ENCODE peak calls at places on chromosomes 16 and 17, in ten cellular contexts. One of them, this sample, is unnamed. For H3K4me1, the result is how much of the 10 kb centered on the place peaks cover.

GRCh38 chr16:79171504-79172240 is 428.9 kb downstream of the MAF start:
- DNase-seq in transverse colon: no peak
- DNase-seq in body of pancreas: no peak
- DNase-seq in PC-3: no peak
- DNase-seq in left ventricle myocardium inferior: no peak
- DNase-seq in heart right ventricle: no peak
- DNase-seq in mammary epithelial cell: no peak
- DNase-seq in Panc1: no peak
- DNase-seq in H9: no peak
- DNase-seq in upper lobe of left lung: no peak
- DNase-seq in this sample: no peak

GRCh38 chr17:74758846-74759163 is 10.4 kb downstream of the NHERF1 start:
- DNase-seq in transverse colon: peak
- DNase-seq in body of pancreas: no peak
- DNase-seq in PC-3: peak
- DNase-seq in left ventricle myocardium inferior: no peak
- DNase-seq in heart right ventricle: no peak
- DNase-seq in mammary epithelial cell: peak
- DNase-seq in Panc1: no peak
- DNase-seq in H9: no peak
- DNase-seq in upper lobe of left lung: no peak
- DNase-seq in this sample: no peak

GRCh38 chr17:69246726-69247375 is 18.2 kb upstream of the ABCA10 start:
- DNase-seq in transverse colon: no peak
- DNase-seq in body of pancreas: no peak
- DNase-seq in PC-3: peak
- DNase-seq in left ventricle myocardium inferior: no peak
- DNase-seq in heart right ventricle: no peak
- DNase-seq in mammary epithelial cell: peak
- DNase-seq in Panc1: peak
- DNase-seq in H9: no peak
- DNase-seq in upper lobe of left lung: no peak
- DNase-seq in this sample: no peak

GRCh38 chr17:42221886-42222745 is 27.8 kb upstream of the GHDC start:
- DNase-seq in transverse colon: peak
- DNase-seq in body of pancreas: peak
- DNase-seq in PC-3: no peak
- DNase-seq in left ventricle myocardium inferior: peak
- DNase-seq in heart right ventricle: no peak
- DNase-seq in mammary epithelial cell: peak
- DNase-seq in Panc1: peak
- DNase-seq in H9: peak
- DNase-seq in upper lobe of left lung: no peak
- DNase-seq in this sample: no peak

GRCh38 chr16:88914750-88915368 is 48.4 kb upstream of the PABPN1L start:
- DNase-seq in transverse colon: no peak
- DNase-seq in body of pancreas: no peak
- DNase-seq in PC-3: no peak
- DNase-seq in left ventricle myocardium inferior: peak
- DNase-seq in heart right ventricle: peak
- DNase-seq in mammary epithelial cell: no peak
- DNase-seq in Panc1: no peak
- DNase-seq in H9: no peak
- DNase-seq in upper lobe of left lung: peak
- DNase-seq in this sample: peak

GRCh38 chr16:84117482-84117843 is 721 bp upstream of the MBTPS1 start:
- DNase-seq in transverse colon: no peak
- DNase-seq in body of pancreas: no peak
- DNase-seq in PC-3: peak
- DNase-seq in left ventricle myocardium inferior: no peak
- DNase-seq in heart right ventricle: no peak
- DNase-seq in mammary epithelial cell: no peak
- DNase-seq in Panc1: no peak
- DNase-seq in H9: no peak
- DNase-seq in upper lobe of left lung: no peak
- DNase-seq in this sample: no peak

GRCh38 chr17:59287887-59288286 is 43.6 kb upstream of the YPEL2 start:
- DNase-seq in transverse colon: no peak
- DNase-seq in body of pancreas: no peak
- DNase-seq in PC-3: no peak
- DNase-seq in left ventricle myocardium inferior: no peak
- DNase-seq in heart right ventricle: no peak
- DNase-seq in mammary epithelial cell: no peak
- DNase-seq in Panc1: no peak
- DNase-seq in H9: no peak
- DNase-seq in upper lobe of left lung: no peak
- DNase-seq in this sample: no peak

GRCh38 chr17:78884148-78884870 is 18.7 kb downstream of the CEP295NL start:
- DNase-seq in transverse colon: no peak
- DNase-seq in body of pancreas: no peak
- DNase-seq in PC-3: no peak
- DNase-seq in left ventricle myocardium inferior: no peak
- DNase-seq in heart right ventricle: no peak
- DNase-seq in mammary epithelial cell: no peak
- DNase-seq in Panc1: no peak
- DNase-seq in H9: no peak
- DNase-seq in upper lobe of left lung: no peak
- DNase-seq in this sample: no peak

GRCh38 chr16:74713876-74714275 is 13.2 kb upstream of the MLKL start:
- DNase-seq in transverse colon: no peak
- DNase-seq in body of pancreas: no peak
- DNase-seq in PC-3: no peak
- DNase-seq in left ventricle myocardium inferior: no peak
- DNase-seq in heart right ventricle: no peak
- DNase-seq in mammary epithelial cell: no peak
- DNase-seq in Panc1: no peak
- DNase-seq in H9: no peak
- DNase-seq in upper lobe of left lung: peak
- DNase-seq in this sample: no peak

GRCh38 chr16:11557811-11558210 is 28.9 kb downstream of the LITAF start:
- DNase-seq in transverse colon: no peak
- DNase-seq in body of pancreas: no peak
- DNase-seq in PC-3: no peak
- DNase-seq in left ventricle myocardium inferior: peak
- DNase-seq in heart right ventricle: peak
- DNase-seq in mammary epithelial cell: no peak
- DNase-seq in Panc1: no peak
- DNase-seq in H9: no peak
- DNase-seq in upper lobe of left lung: no peak
- DNase-seq in this sample: no peak

GRCh38 chr17:3944485-3945388 is 19.5 kb downstream of the ATP2A3 start:
- DNase-seq in transverse colon: peak
- DNase-seq in body of pancreas: no peak
- DNase-seq in PC-3: no peak
- DNase-seq in left ventricle myocardium inferior: peak
- DNase-seq in heart right ventricle: peak
- DNase-seq in mammary epithelial cell: no peak
- DNase-seq in Panc1: no peak
- DNase-seq in H9: peak
- DNase-seq in upper lobe of left lung: peak
- DNase-seq in this sample: peak

GRCh38 chr17:49872776-49873377 is 25.0 kb upstream of the TAC4 start:
- DNase-seq in transverse colon: no peak
- DNase-seq in body of pancreas: no peak
- DNase-seq in PC-3: no peak
- DNase-seq in left ventricle myocardium inferior: no peak
- DNase-seq in heart right ventricle: no peak
- DNase-seq in mammary epithelial cell: no peak
- DNase-seq in Panc1: no peak
- DNase-seq in H9: peak
- DNase-seq in upper lobe of left lung: no peak
- DNase-seq in this sample: no peak

GRCh38 chr17:82226809-82227628 is 1.8 kb upstream of the SLC16A3 start:
- DNase-seq in transverse colon: no peak
- DNase-seq in body of pancreas: no peak
- DNase-seq in PC-3: no peak
- DNase-seq in left ventricle myocardium inferior: no peak
- DNase-seq in heart right ventricle: no peak
- DNase-seq in mammary epithelial cell: no peak
- DNase-seq in Panc1: no peak
- DNase-seq in H9: no peak
- DNase-seq in upper lobe of left lung: peak
- DNase-seq in this sample: no peak
- H3K27ac ChIP-seq in transverse colon: no peak
- H3K27ac ChIP-seq in body of pancreas: no peak
- H3K27ac ChIP-seq in PC-3: no peak
- H3K27ac ChIP-seq in left ventricle myocardium inferior: no peak
- H3K27ac ChIP-seq in heart right ventricle: no peak
- H3K27ac ChIP-seq in mammary epithelial cell: no peak
- H3K27ac ChIP-seq in Panc1: peak
- H3K27ac ChIP-seq in H9: no peak
- H3K27ac ChIP-seq in upper lobe of left lung: peak
- H3K27ac ChIP-seq in this sample: peak

GRCh38 chr17:81040791-81041337 is 5.9 kb downstream of the BAIAP2 start:
- DNase-seq in transverse colon: no peak
- DNase-seq in body of pancreas: no peak
- DNase-seq in PC-3: peak
- DNase-seq in left ventricle myocardium inferior: no peak
- DNase-seq in heart right ventricle: no peak
- DNase-seq in mammary epithelial cell: no peak
- DNase-seq in Panc1: no peak
- DNase-seq in H9: peak
- DNase-seq in upper lobe of left lung: peak
- DNase-seq in this sample: no peak
- H3K4me1 ChIP-seq in transverse colon: half or more
- H3K4me1 ChIP-seq in body of pancreas: half or more
- H3K4me1 ChIP-seq in PC-3: half or more
- H3K4me1 ChIP-seq in left ventricle myocardium inferior: half or more
- H3K4me1 ChIP-seq in heart right ventricle: half or more
- H3K4me1 ChIP-seq in mammary epithelial cell: half or more
- H3K4me1 ChIP-seq in Panc1: half or more
- H3K4me1 ChIP-seq in H9: under half
- H3K4me1 ChIP-seq in upper lobe of left lung: half or more
- H3K4me1 ChIP-seq in this sample: under half

GRCh38 chr16:17251496-17251895 is 219.3 kb downstream of the XYLT1 start:
- DNase-seq in transverse colon: no peak
- DNase-seq in body of pancreas: no peak
- DNase-seq in PC-3: no peak
- DNase-seq in left ventricle myocardium inferior: no peak
- DNase-seq in heart right ventricle: no peak
- DNase-seq in mammary epithelial cell: no peak
- DNase-seq in Panc1: no peak
- DNase-seq in H9: no peak
- DNase-seq in upper lobe of left lung: no peak
- DNase-seq in this sample: no peak
- TF ChIP-seq CTCF in transverse colon: no peak
- TF ChIP-seq CTCF in body of pancreas: no peak
- TF ChIP-seq CTCF in PC-3: no peak
- TF ChIP-seq CTCF in left ventricle myocardium inferior: no peak
- TF ChIP-seq CTCF in heart right ventricle: no peak
- TF ChIP-seq CTCF in mammary epithelial cell: no peak
- TF ChIP-seq CTCF in Panc1: no peak
- TF ChIP-seq CTCF in H9: peak
- TF ChIP-seq CTCF in upper lobe of left lung: no peak
- TF ChIP-seq CTCF in this sample: no peak

GRCh38 chr16:87319011-87319410 is 1.8 kb upstream of the C16orf95 start:
- DNase-seq in transverse colon: no peak
- DNase-seq in body of pancreas: no peak
- DNase-seq in PC-3: no peak
- DNase-seq in left ventricle myocardium inferior: no peak
- DNase-seq in heart right ventricle: no peak
- DNase-seq in mammary epithelial cell: no peak
- DNase-seq in Panc1: no peak
- DNase-seq in H9: no peak
- DNase-seq in upper lobe of left lung: no peak
- DNase-seq in this sample: no peak
- H3K27ac ChIP-seq in transverse colon: no peak
- H3K27ac ChIP-seq in body of pancreas: no peak
- H3K27ac ChIP-seq in PC-3: no peak
- H3K27ac ChIP-seq in left ventricle myocardium inferior: no peak
- H3K27ac ChIP-seq in heart right ventricle: no peak
- H3K27ac ChIP-seq in mammary epithelial cell: no peak
- H3K27ac ChIP-seq in Panc1: no peak
- H3K27ac ChIP-seq in H9: no peak
- H3K27ac ChIP-seq in upper lobe of left lung: no peak
- H3K27ac ChIP-seq in this sample: no peak

GRCh38 chr16:20243731-20244281 is 83.5 kb downstream of the GP2 start:
- DNase-seq in transverse colon: no peak
- DNase-seq in body of pancreas: no peak
- DNase-seq in PC-3: no peak
- DNase-seq in left ventricle myocardium inferior: no peak
- DNase-seq in heart right ventricle: no peak
- DNase-seq in mammary epithelial cell: no peak
- DNase-seq in Panc1: no peak
- DNase-seq in H9: no peak
- DNase-seq in upper lobe of left lung: no peak
- DNase-seq in this sample: no peak
- H3K4me1 ChIP-seq in transverse colon: under half
- H3K4me1 ChIP-seq in body of pancreas: under half
- H3K4me1 ChIP-seq in PC-3: under half
- H3K4me1 ChIP-seq in left ventricle myocardium inferior: under half
- H3K4me1 ChIP-seq in heart right ventricle: under half
- H3K4me1 ChIP-seq in mammary epithelial cell: under half
- H3K4me1 ChIP-seq in Panc1: under half
- H3K4me1 ChIP-seq in H9: under half
- H3K4me1 ChIP-seq in upper lobe of left lung: under half
- H3K4me1 ChIP-seq in this sample: under half

This sample was measured in psoas muscle.